ENCODE peak calls at places on chromosomes 5 and 9, in five cellular contexts. One of them, this sample, is unnamed.

GRCh38 chr5:28305891-28306290 is 1267.5 kb upstream of the CDH9 start:
- DNase-seq in GM12878: no peak
- DNase-seq in A549: no peak
- DNase-seq in HepG2: no peak
- DNase-seq in K562: no peak
- DNase-seq in this sample: no peak

GRCh38 chr5:142600611-142601360 is 85.1 kb downstream of the FGF1 start:
- DNase-seq in A549: peak
- DNase-seq in K562: no peak
- DNase-seq in GM12878: no peak
- DNase-seq in HepG2: peak
- DNase-seq in this sample: no peak

GRCh38 chr5:176748967-176749935 is 61.1 kb upstream of the UNC5A start:
- DNase-seq in GM12878: no peak
- DNase-seq in HepG2: no peak
- DNase-seq in K562: no peak
- DNase-seq in A549: no peak
- DNase-seq in this sample: no peak

GRCh38 chr9:135741276-135742219 is 39.6 kb downstream of the KCNT1 start:
- DNase-seq in GM12878: no peak
- DNase-seq in HepG2: no peak
- DNase-seq in K562: no peak
- DNase-seq in A549: no peak
- DNase-seq in this sample: no peak

GRCh38 chr9:89223398-89223977 is 44.9 kb upstream of the SHC3 start:
- DNase-seq in K562: no peak
- DNase-seq in HepG2: no peak
- DNase-seq in A549: no peak
- DNase-seq in GM12878: no peak
- DNase-seq in this sample: no peak

GRCh38 chr9:84485539-84485938 is 145.0 kb upstream of the SLC28A3 start:
- DNase-seq in GM12878: no peak
- DNase-seq in K562: no peak
- DNase-seq in HepG2: no peak
- DNase-seq in A549: no peak
- DNase-seq in this sample: no peak

GRCh38 chr9:38362912-38363588 is 29.5 kb upstream of the ALDH1B1 start:
- DNase-seq in GM12878: peak
- DNase-seq in K562: peak
- DNase-seq in A549: peak
- DNase-seq in HepG2: peak
- DNase-seq in this sample: no peak

GRCh38 chr5:95972196-95972595 is 10.5 kb upstream of the ELL2 start:
- DNase-seq in GM12878: no peak
- DNase-seq in HepG2: no peak
- DNase-seq in A549: no peak
- DNase-seq in K562: no peak
- DNase-seq in this sample: no peak

GRCh38 chr9:137277329-137278041 is at the start of gene TOR4A:
- DNase-seq in A549: peak
- DNase-seq in K562: peak
- DNase-seq in GM12878: peak
- DNase-seq in HepG2: peak
- DNase-seq in this sample: no peak

GRCh38 chr5:40653221-40654022 is 26.3 kb upstream of the PTGER4 start:
- DNase-seq in A549: no peak
- DNase-seq in HepG2: no peak
- DNase-seq in K562: no peak
- DNase-seq in GM12878: no peak
- DNase-seq in this sample: no peak

GRCh38 chr9:86322973-86323644 is 31.1 kb downstream of the TUT7 start:
- DNase-seq in A549: no peak
- DNase-seq in GM12878: no peak
- DNase-seq in K562: no peak
- DNase-seq in HepG2: no peak
- DNase-seq in this sample: no peak

GRCh38 chr5:142827934-142828576 is 57.9 kb downstream of the ARHGAP26 start:
- DNase-seq in HepG2: no peak
- DNase-seq in A549: no peak
- DNase-seq in GM12878: no peak
- DNase-seq in K562: no peak
- DNase-seq in this sample: no peak

GRCh38 chr9:84408416-84408815 is 67.9 kb upstream of the SLC28A3 start:
- DNase-seq in HepG2: no peak
- DNase-seq in A549: no peak
- DNase-seq in GM12878: no peak
- DNase-seq in K562: no peak
- DNase-seq in this sample: no peak

GRCh38 chr5:115460476-115460875 is 84.1 kb downstream of the FEM1C start:
- DNase-seq in K562: no peak
- DNase-seq in HepG2: no peak
- DNase-seq in GM12878: peak
- DNase-seq in A549: peak
- DNase-seq in this sample: no peak

GRCh38 chr9:86354882-86355399 is 731 bp upstream of the TUT7 start:
- DNase-seq in A549: no peak
- DNase-seq in K562: no peak
- DNase-seq in GM12878: no peak
- DNase-seq in HepG2: peak
- DNase-seq in this sample: no peak

GRCh38 chr5:159286420-159287035 is 23.4 kb downstream of the UBLCP1 start:
- DNase-seq in HepG2: peak
- DNase-seq in K562: no peak
- DNase-seq in GM12878: no peak
- DNase-seq in A549: peak
- DNase-seq in this sample: no peak

GRCh38 chr5:129718766-129719165 is 29.1 kb upstream of the MINAR2 start:
- DNase-seq in HepG2: no peak
- DNase-seq in K562: no peak
- DNase-seq in GM12878: no peak
- DNase-seq in A549: no peak
- DNase-seq in this sample: no peak

GRCh38 chr5:157280927-157281326 is 15.0 kb downstream of the CYFIP2 start:
- DNase-seq in A549: no peak
- DNase-seq in K562: no peak
- DNase-seq in HepG2: no peak
- DNase-seq in GM12878: no peak
- DNase-seq in this sample: no peak

DNA sequence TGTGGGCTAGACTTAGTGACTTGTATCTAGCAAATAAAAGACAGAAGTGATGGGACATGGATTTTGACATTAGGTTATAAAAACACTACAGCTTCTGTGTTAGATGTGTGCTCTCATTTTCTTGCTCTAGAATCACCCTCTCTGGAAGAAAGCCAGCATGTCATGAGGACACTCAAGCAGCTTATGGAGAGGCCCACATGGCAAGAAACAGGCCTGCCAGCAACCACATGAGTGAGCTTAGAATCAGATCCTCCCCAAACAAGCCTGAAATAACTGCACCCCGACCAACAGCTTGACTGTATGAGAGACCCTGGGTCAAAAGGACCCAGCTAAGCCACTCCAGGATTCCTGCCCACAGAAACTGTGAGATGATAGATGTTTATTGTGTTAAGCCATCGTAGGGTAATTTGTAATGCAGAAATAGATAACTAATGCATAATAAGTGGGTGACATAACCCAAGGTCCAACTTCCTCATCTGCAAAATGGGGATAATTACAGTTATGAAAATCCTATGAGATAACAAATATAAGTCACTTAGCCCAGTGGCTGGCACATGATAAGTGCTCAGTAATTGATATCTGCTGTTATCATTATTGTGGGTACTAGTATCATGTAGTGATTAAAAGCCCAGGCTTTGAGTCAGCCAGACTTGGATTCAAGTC is 86.5 kb downstream of the KLHL3 start:
- DNase-seq in GM12878: no peak
- DNase-seq in HepG2: no peak
- DNase-seq in K562: no peak
- DNase-seq in A549: no peak
- DNase-seq in this sample: no peak
- TF ChIP-seq KDM1A in GM12878: no peak
- TF ChIP-seq KDM1A in HepG2: no peak
- TF ChIP-seq KDM1A in K562: no peak
- TF ChIP-seq KDM1A in A549: no peak
- TF ChIP-seq KDM1A in this sample: no peak

DNA sequence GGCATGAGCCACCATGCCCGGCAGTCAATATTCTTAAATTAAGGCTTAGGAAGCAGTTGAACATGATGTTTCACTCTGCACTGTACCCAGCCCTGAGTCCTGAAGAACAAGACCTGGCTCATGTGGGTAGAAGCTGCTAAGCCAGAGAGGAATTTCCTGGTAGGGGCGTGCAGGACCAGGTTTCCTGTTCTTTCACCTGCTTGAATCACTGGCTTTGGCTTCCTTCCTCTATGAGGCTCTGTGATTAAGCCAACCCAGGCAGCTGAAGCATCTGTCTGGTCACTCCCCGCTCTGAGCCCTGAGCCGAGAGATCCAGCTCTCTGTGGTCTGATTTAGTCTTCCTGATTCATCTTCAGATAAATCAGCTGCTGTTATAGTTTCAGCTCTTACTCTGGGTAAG is 29.1 kb downstream of the CFAP77 start:
- DNase-seq in HepG2: no peak
- DNase-seq in K562: no peak
- DNase-seq in A549: no peak
- DNase-seq in GM12878: no peak
- DNase-seq in this sample: no peak
- TF ChIP-seq KDM1A in HepG2: no peak
- TF ChIP-seq KDM1A in K562: no peak
- TF ChIP-seq KDM1A in A549: no peak
- TF ChIP-seq KDM1A in GM12878: no peak
- TF ChIP-seq KDM1A in this sample: no peak

GRCh38 chr5:135063511-135064234 is 29.6 kb upstream of the PITX1 start:
- DNase-seq in GM12878: no peak
- DNase-seq in HepG2: no peak
- DNase-seq in A549: no peak
- DNase-seq in K562: peak
- DNase-seq in this sample: no peak

GRCh38 chr5:135066781-135067430 is 32.9 kb upstream of the PITX1 start:
- DNase-seq in A549: no peak
- DNase-seq in HepG2: no peak
- DNase-seq in K562: no peak
- DNase-seq in GM12878: no peak
- DNase-seq in this sample: no peak

GRCh38 chr5:135064235-135064570 is 30.2 kb upstream of the PITX1 start:
- DNase-seq in HepG2: no peak
- DNase-seq in K562: no peak
- DNase-seq in GM12878: no peak
- DNase-seq in A549: no peak
- DNase-seq in this sample: no peak

GRCh38 chr5:135067587-135067986 is 33.6 kb upstream of the PITX1 start:
- DNase-seq in GM12878: no peak
- DNase-seq in K562: no peak
- DNase-seq in HepG2: no peak
- DNase-seq in A549: no peak
- DNase-seq in this sample: no peak

GRCh38 chr5:135065306-135066265 is 31.6 kb upstream of the PITX1 start:
- DNase-seq in HepG2: no peak
- DNase-seq in GM12878: no peak
- DNase-seq in K562: no peak
- DNase-seq in A549: no peak
- DNase-seq in this sample: no peak
- TF ChIP-seq KDM1A in HepG2: no peak
- TF ChIP-seq KDM1A in GM12878: no peak
- TF ChIP-seq KDM1A in K562: no peak
- TF ChIP-seq KDM1A in A549: no peak
- TF ChIP-seq KDM1A in this sample: no peak

DNA sequence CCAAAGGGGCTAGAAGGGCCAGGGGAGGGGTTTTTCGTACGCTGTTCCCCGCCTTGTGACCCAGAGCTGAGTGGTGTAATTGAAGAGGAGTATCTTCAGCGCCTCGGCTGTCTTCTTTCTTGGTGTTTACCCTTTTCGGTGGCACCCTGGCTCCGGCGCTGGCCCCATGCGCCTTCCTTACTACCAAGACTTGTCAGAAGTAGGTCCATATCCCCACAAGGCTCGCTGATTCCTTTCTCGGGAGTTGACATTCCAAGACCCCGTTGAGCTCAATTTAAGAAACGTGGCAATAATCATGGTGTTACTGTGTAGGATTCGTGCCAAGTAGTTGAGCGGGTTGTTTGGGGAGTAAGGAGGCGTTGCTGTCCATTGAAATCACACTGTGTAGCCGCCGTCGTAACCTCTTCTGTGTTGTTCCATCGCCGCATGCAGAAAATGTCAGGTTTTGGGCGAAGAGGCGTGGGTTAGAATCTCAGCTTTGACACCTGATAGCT is 802 bp downstream of the NDUFAF2 start:
- DNase-seq in K562: peak
- DNase-seq in HepG2: peak
- DNase-seq in A549: peak
- DNase-seq in GM12878: peak
- DNase-seq in this sample: no peak
- TF ChIP-seq KDM1A in K562: no peak
- TF ChIP-seq KDM1A in HepG2: no peak
- TF ChIP-seq KDM1A in A549: no peak
- TF ChIP-seq KDM1A in GM12878: no peak
- TF ChIP-seq KDM1A in this sample: no peak

DNA sequence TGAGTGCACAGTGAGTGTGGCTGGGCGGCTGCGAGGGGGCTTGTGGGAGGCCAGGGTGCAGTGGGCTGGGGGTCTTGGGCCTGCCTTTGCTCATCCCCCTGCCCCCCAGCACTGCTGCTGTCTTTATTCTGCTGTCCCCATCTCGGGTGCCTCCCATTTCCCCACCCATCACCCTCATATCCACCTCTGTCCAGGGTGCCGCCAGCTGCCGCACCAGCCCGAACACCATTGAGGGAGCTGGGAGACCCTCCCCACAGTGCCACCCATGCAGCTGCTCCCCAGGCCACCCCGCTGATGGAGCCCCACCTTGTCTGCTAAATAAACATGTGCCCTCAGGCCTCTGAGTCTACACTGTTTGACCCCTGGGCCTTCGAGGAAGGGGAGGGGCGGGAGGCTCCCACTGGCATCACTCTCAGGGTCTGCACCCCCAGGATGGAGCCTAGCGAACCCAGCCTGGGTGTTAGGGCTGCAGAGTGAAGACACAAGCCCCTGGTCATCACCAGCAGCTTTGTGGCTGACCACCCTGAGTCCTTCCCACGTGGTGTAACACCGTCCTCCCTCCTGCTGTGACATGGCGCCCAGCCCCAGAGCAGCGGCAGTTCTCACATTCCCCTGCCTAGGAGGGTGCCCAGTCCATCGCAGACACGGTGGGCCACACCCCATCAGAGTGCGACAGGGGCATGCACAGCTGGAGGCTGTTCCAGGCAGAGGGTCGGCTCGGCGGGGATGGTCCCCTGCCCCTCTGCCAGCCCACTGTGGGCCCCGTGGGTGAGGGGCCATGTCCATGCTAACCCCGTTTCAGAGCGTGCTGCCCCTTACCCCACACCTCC is 4.1 kb downstream of the LCN2 start:
- DNase-seq in K562: no peak
- DNase-seq in A549: no peak
- DNase-seq in GM12878: no peak
- DNase-seq in HepG2: no peak
- DNase-seq in this sample: no peak
- TF ChIP-seq KDM1A in K562: no peak
- TF ChIP-seq KDM1A in A549: no peak
- TF ChIP-seq KDM1A in GM12878: no peak
- TF ChIP-seq KDM1A in HepG2: no peak
- TF ChIP-seq KDM1A in this sample: no peak

GRCh38 chr9:114621975-114622609 is 11.0 kb downstream of the TMEM268 start:
- DNase-seq in HepG2: no peak
- DNase-seq in K562: no peak
- DNase-seq in A549: peak
- DNase-seq in GM12878: no peak
- DNase-seq in this sample: no peak
- TF ChIP-seq KDM1A in HepG2: no peak
- TF ChIP-seq KDM1A in K562: no peak
- TF ChIP-seq KDM1A in A549: no peak
- TF ChIP-seq KDM1A in GM12878: no peak
- TF ChIP-seq KDM1A in this sample: no peak

This sample was measured in H1.